ENCODE peak calls at places on chromosomes 5 and 9, in four cellular contexts. Y is fibroblast of lung, M is caudate nucleus, D is body of pancreas. P is an unnamed sample.

GRCh38 chr5:36982146-36982545 is 105.6 kb downstream of the NIPBL start:
- DNase-seq in Y (peak), M (no peak), D (no peak), P (peak)

GRCh38 chr9:121646992-121647391 is 4.4 kb upstream of the DAB2IP start:
- DNase-seq in Y (no peak), M (no peak), D (no peak), P (no peak)

GRCh38 chr5:56840597-56840996 is 25.2 kb downstream of the MAP3K1 start:
- DNase-seq in Y (no peak), M (no peak), D (no peak), P (no peak)

GRCh38 chr5:139711852-139712171 is 63.7 kb downstream of the CXXC5 start:
- DNase-seq in Y (no peak), M (peak), D (peak), P (no peak)

GRCh38 chr5:83965431-83965830 is 244.8 kb upstream of the HAPLN1 start:
- DNase-seq in Y (no peak), M (no peak), D (no peak), P (no peak)

GRCh38 chr5:168992687-168993086 is 308.3 kb downstream of the SLIT3 start:
- DNase-seq in Y (no peak), M (peak), D (no peak), P (no peak)

GRCh38 chr9:109408759-109409462 is 88.1 kb upstream of the EPB41L4B start:
- DNase-seq in Y (peak), M (no peak), D (no peak), P (no peak)

GRCh38 chr9:119050281-119050680 is 319.0 kb downstream of the BRINP1 start:
- DNase-seq in Y (no peak), M (no peak), D (no peak), P (no peak)

GRCh38 chr5:142015781-142016533 is 3.1 kb upstream of the GNPDA1 start:
- DNase-seq in Y (peak), M (no peak), D (no peak), P (no peak)

GRCh38 chr5:173954671-173955605 is 34.0 kb upstream of the C5orf47 start:
- DNase-seq in Y (peak), M (no peak), D (peak), P (no peak)

GRCh38 chr5:146426853-146427618 is 20.1 kb upstream of the TCERG1 start:
- DNase-seq in Y (peak), M (no peak), D (no peak), P (no peak)

GRCh38 chr9:120711841-120712538 is 2.3 kb downstream of the MEGF9 start:
- DNase-seq in Y (no peak), M (no peak), D (no peak), P (no peak)

GRCh38 chr9:78691531-78691930 is 394.6 kb downstream of the PSAT1 start:
- DNase-seq in Y (peak), M (no peak), D (no peak), P (no peak)

GRCh38 chr5:55535199-55535905 is 588 bp upstream of the PLPP1 start:
- DNase-seq in Y (no peak), M (peak), D (no peak), P (no peak)

GRCh38 chr9:32525506-32525905 is 490 bp downstream of the RIGI start:
- DNase-seq in Y (peak), M (no peak), D (no peak), P (no peak)

GRCh38 chr5:81755320-81755719 is 4.4 kb upstream of the SSBP2 start:
- DNase-seq in Y (peak), M (no peak), D (peak), P (peak)

GRCh38 chr5:171757853-171758535 is 27.6 kb upstream of the SMIM23 start:
- DNase-seq in Y (peak), M (no peak), D (no peak), P (peak)

GRCh38 chr9:75471549-75472114 is 383.3 kb downstream of the OSTF1 start:
- DNase-seq in Y (no peak), M (no peak), D (no peak), P (no peak)

GRCh38 chr9:85443190-85443598 is 298.6 kb downstream of the AGTPBP1 start:
- DNase-seq in Y (no peak), M (no peak), D (no peak), P (no peak)

GRCh38 chr5:167587768-167588167 is 703.7 kb upstream of the WWC1 start:
- DNase-seq in Y (peak), M (no peak), D (peak), P (no peak)

GRCh38 chr5:52269395-52269794 is 518.3 kb upstream of the ITGA1 start:
- DNase-seq in Y (no peak), M (no peak), D (no peak), P (no peak)

GRCh38 chr5:14491505-14491904 is 90.1 kb upstream of the OTULINL start:
- DNase-seq in Y (peak), M (no peak), D (no peak), P (no peak)

GRCh38 chr9:5089737-5090136 is 95.7 kb downstream of the INSL6 start:
- DNase-seq in Y (peak), M (no peak), D (no peak), P (peak)

GRCh38 chr5:109645591-109646236 is 44.0 kb upstream of the MAN2A1 start:
- DNase-seq in Y (no peak), M (peak), D (no peak), P (no peak)

GRCh38 chr5:38046093-38046492 is 206.3 kb upstream of the GDNF start:
- DNase-seq in Y (no peak), M (no peak), D (no peak), P (no peak)

GRCh38 chr9:101093620-101094019 is 65.1 kb downstream of the PLPPR1 start:
- DNase-seq in Y (peak), M (no peak), D (no peak), P (no peak)

GRCh38 chr5:36237756-36238155 is 4.0 kb downstream of the NADK2 start:
- DNase-seq in Y (no peak), M (no peak), D (no peak), P (no peak)

GRCh38 chr5:115589043-115589442 is 13.2 kb downstream of the TICAM2 start:
- DNase-seq in Y (no peak), M (no peak), D (no peak), P (no peak)

GRCh38 chr5:3449481-3449880 is 146.2 kb upstream of the IRX1 start:
- DNase-seq in Y (no peak), M (no peak), D (no peak), P (no peak)

GRCh38 chr9:134684375-134684723 is 42.7 kb downstream of the COL5A1 start:
- DNase-seq in Y (no peak), M (no peak), D (no peak), P (no peak)

GRCh38 chr9:133614056-133614455 is 4.9 kb upstream of the FAM163B start:
- DNase-seq in Y (no peak), M (no peak), D (no peak), P (no peak)
- H3K27ac ChIP-seq in Y (no peak), M (no peak), D (no peak), P (no peak)

GRCh38 chr5:157303023-157303422 is 37.1 kb downstream of the CYFIP2 start:
- DNase-seq in Y (no peak), M (no peak), D (no peak), P (no peak)
- H3K27ac ChIP-seq in Y (no peak), M (no peak), D (no peak), P (no peak)

GRCh38 chr5:150556859-150557506 is 49.1 kb downstream of the NDST1 start:
- DNase-seq in Y (no peak), M (no peak), D (no peak), P (no peak)

GRCh38 chr5:150559701-150560100 is 51.8 kb downstream of the NDST1 start:
- DNase-seq in Y (peak), M (no peak), D (no peak), P (no peak)

GRCh38 chr5:150557507-150557872 is 49.6 kb downstream of the NDST1 start:
- DNase-seq in Y (no peak), M (no peak), D (no peak), P (no peak)

GRCh38 chr5:150559088-150559487 is 51.2 kb downstream of the NDST1 start:
- DNase-seq in Y (no peak), M (no peak), D (no peak), P (no peak)

GRCh38 chr5:150558088-150558621 is 50.2 kb downstream of the NDST1 start:
- DNase-seq in Y (no peak), M (no peak), D (no peak), P (no peak)
- H3K27ac ChIP-seq in Y (no peak), M (no peak), D (no peak), P (no peak)

DNA sequence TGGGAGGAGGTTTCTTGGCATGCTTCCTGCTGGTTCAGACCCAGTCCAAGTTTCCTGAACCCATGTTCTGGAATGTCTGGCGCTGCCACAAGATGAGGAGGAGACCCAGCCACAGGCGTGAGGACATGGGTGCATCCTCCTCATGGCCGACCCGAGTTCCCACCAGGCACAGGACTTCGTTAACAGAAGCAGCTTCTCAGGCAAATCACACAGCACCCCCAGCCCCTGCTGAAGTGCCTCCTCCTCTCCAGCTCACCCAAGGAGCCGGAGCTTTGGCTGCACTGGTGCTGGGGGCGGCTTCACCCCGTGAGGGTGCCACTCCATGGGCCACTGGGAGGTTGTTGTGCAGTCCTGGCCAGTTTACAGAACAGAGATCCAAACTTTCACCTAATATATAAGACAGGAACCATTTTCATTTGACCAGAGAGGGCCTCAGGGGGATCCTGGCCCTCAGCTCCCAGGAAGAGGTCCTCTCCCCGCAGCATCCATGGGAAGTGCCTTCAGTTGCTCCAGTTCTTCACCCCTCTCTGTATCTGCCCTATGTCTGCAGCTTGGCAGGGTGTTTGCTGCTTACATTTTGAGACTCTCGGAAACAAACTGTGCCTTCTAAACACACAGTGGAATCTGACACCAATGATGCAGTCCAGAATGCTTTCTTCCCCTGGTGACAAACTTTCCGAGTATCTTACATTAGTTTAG is 10.2 kb upstream of the NKD2 start:
- DNase-seq in Y (no peak), M (no peak), D (peak), P (no peak)
- H3K27ac ChIP-seq in Y (no peak), M (no peak), D (no peak), P (no peak)

GRCh38 chr9:113567361-113568080 is 104.0 kb downstream of the RGS3 start:
- DNase-seq in Y (no peak), M (no peak), D (no peak), P (no peak)

GRCh38 chr9:113566712-113567071 is 103.2 kb downstream of the RGS3 start:
- DNase-seq in Y (no peak), M (no peak), D (no peak), P (no peak)

GRCh38 chr9:113569472-113570060 is 106.0 kb downstream of the RGS3 start:
- DNase-seq in Y (no peak), M (no peak), D (no peak), P (no peak)

GRCh38 chr9:113568481-113569321 is 105.2 kb downstream of the RGS3 start:
- DNase-seq in Y (no peak), M (no peak), D (no peak), P (no peak)

DNA sequence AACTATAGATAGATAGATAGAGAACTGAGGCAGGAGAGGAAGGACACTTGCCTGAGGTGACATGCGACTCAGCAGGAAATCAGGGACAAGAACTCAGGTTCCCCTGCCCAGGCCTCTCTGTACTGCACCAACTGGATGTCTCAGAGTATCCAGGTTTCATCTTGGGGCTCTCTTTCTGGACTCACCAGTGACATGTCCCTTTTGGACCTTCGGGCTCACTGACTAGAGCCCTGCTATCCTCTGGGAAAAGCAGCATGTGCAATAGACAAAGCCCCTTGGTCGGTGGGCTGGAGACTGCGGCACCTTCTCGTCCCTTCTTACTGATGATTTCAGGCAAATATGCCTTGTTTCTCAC is 104.5 kb downstream of the RGS3 start:
- DNase-seq in Y (no peak), M (no peak), D (no peak), P (no peak)
- H3K27ac ChIP-seq in Y (no peak), M (no peak), D (no peak), P (no peak)

DNA sequence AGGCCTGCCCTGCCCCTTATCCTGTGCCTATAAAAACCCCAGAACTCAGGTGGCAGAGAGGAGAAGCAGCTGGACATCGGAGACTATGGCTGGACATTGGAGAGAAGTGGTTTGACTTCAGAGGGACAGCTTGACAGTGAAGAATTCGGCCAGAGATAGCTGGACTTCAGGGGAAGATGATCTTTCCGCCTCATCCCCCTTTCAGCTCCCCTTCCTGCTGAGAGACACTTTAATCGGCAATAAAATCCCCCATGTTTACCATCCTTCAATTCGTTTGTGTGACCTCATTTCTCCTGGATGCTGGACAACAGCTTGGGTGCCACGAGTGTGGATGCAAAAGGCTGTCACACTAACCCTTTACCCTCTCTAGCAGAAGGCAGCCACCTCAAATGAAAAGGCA is 134.1 kb upstream of the TUT7 start:
- DNase-seq in Y (no peak), M (no peak), D (no peak), P (no peak)
- H3K27ac ChIP-seq in Y (no peak), M (no peak), D (no peak), P (no peak)

DNA sequence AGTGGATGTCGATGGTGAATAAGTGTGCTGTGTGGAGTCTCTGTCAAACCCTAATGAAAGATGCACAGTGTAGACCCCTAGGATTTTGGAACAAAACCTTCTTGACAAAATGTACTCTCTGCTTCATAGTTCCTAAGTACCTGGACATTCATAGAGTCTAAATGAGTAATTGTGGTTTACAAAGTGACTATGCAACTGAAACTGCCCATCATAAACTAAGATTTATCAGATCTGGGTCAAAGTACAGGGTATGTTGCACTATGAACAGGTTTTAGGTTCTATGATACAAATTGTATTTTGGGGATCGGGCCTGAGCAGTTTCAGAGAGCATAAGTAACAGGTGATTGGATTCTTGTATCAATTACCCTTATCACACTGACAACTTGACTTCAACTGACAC is 79.4 kb downstream of the LURAP1L start:
- DNase-seq in Y (no peak), M (no peak), D (no peak), P (no peak)
- H3K27ac ChIP-seq in Y (no peak), M (no peak), D (no peak), P (peak)